ENCODE peak calls at places on chromosomes 5 and 9, in five cellular contexts. L is neuronal stem cell, U is mesenchymal stem cell, R is IMR-90, X is H1. E is an unnamed sample.

GRCh38 chr9:90773593-90773992 is 28.0 kb upstream of the SYK start:
- DNase-seq in L (no peak), U (no peak), R (no peak), X (no peak), E (no peak)

GRCh38 chr5:140340605-140341004 is 5.8 kb downstream of the HBEGF start:
- DNase-seq in L (no peak), U (no peak), R (no peak), X (no peak), E (no peak)

GRCh38 chr5:1727571-1727970 is 72.1 kb downstream of the MRPL36 start:
- DNase-seq in L (no peak), U (no peak), R (no peak), X (peak; percentile 48), E (peak; percentile 57)

GRCh38 chr5:79853676-79854418 is 137.2 kb downstream of the MTX3 start:
- DNase-seq in L (no peak), U (no peak), R (peak; percentile 16), X (no peak), E (no peak)

GRCh38 chr9:91282292-91282691 is 79.4 kb downstream of the AUH start:
- DNase-seq in L (no peak), U (peak; percentile 44), R (peak; percentile 61), X (no peak), E (no peak)

GRCh38 chr9:132505961-132506691 is 76.3 kb upstream of the BARHL1 start:
- DNase-seq in L (no peak), U (no peak), R (no peak), X (no peak), E (no peak)

GRCh38 chr5:151757233-151758140 is 944 bp downstream of the ATOX1 start:
- DNase-seq in L (no peak), U (peak; percentile 40), R (no peak), X (no peak), E (no peak)

GRCh38 chr9:13427587-13427986 is 148.1 kb upstream of the MPDZ start:
- DNase-seq in L (peak; percentile 53), U (peak; percentile 54), R (peak; percentile 50), X (no peak), E (no peak)

GRCh38 chr5:51389326-51389581 is 6.0 kb downstream of the ISL1 start:
- DNase-seq in L (no peak), U (no peak), R (no peak), X (no peak), E (peak; percentile 46)

GRCh38 chr5:91266184-91266705 is 116.9 kb downstream of the ARRDC3 start:
- DNase-seq in L (no peak), U (peak; percentile 73), R (peak; percentile 73), X (no peak), E (no peak)

GRCh38 chr9:126564128-126564527 is 49.6 kb upstream of the LMX1B start:
- DNase-seq in L (no peak), U (no peak), R (no peak), X (no peak), E (no peak)

DNA sequence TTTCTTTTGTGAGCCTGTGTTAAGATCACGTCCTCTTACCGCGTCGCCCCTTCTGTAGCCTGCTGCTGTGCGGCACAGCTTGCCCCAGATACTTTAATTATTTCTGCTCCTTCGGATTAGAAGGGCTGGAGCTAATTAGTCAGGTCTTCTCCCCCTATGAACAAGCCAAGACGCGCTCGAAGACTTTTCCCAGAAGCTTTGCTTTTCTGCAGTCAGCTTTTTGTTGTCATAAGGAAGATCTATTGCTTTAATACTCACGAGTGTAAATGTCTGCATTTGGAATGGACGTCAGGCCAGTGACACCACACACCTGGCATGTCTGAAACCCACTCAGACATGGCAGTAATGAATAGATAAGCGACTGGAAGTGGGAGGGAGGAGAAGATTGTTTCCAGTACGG is 37.0 kb downstream of the PRUNE2 start:
- DNase-seq in L (peak; percentile 46), U (no peak), R (no peak), X (no peak), E (no peak)
- H4K8ac ChIP-seq in L (no peak overlapping the region), U (no peak overlapping the region), R (no peak overlapping the region), X (no peak overlapping the region), E (no peak overlapping the region)

GRCh38 chr5:82586176-82586575 is 308.0 kb upstream of the RPS23 start:
- DNase-seq in L (no peak), U (no peak), R (no peak), X (no peak), E (no peak)
- H2AFZ ChIP-seq in L (peak overlapping the region; percentile 86), U (no peak overlapping the region), R (peak overlapping the region; percentile 47), X (peak overlapping the region; percentile 13), E (peak overlapping the region; percentile 8)

GRCh38 chr9:99399476-99399875 is 177.4 kb downstream of the SEC61B start:
- DNase-seq in L (no peak), U (no peak), R (no peak), X (no peak), E (no peak)

GRCh38 chr9:99398241-99398640 is 176.2 kb downstream of the SEC61B start:
- DNase-seq in L (no peak), U (peak; percentile 24), R (no peak), X (no peak), E (no peak)

GRCh38 chr9:99403371-99403770 is 181.3 kb downstream of the SEC61B start:
- DNase-seq in L (no peak), U (no peak), R (no peak), X (no peak), E (no peak)

GRCh38 chr9:99401826-99402225 is 179.7 kb downstream of the SEC61B start:
- DNase-seq in L (no peak), U (no peak), R (peak; percentile 56), X (no peak), E (no peak)

DNA sequence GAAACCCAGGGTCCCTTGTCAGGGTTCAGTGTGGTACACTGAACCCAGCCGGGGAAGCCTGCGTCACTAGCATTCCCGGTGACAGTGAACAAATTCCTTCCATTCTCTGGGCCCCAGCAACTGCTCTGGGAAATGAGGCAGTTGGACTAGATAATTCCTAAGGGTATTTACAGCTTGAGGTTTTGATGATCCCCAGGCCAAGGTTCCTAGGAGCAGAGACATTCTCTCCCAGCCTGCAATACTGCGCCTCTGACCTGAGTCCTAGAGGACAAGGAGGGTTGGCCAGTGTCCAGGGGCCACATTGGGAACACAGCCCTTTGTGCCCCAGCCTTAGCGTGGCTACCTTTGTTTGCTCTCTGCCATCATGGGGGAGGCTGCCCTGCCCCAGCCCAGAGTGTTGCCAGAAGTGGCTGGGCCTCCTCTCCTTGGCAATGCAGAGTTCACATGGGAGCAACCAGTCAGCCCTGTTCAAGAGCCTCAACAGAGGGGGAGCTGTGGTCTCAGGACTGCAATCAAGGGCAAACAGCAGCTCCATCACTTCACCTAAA is 178.2 kb downstream of the SEC61B start:
- DNase-seq in L (no peak), U (peak; percentile 77), R (no peak), X (no peak), E (peak; percentile 37)
- H4K8ac ChIP-seq in L (no peak overlapping the region), U (peak overlapping the region; percentile 2), R (peak overlapping the region; percentile 69), X (no peak overlapping the region), E (no peak overlapping the region)

GRCh38 chr5:173452506-173452905 is 124.3 kb upstream of the STC2 start:
- DNase-seq in L (no peak), U (peak; percentile 61), R (peak; percentile 23), X (no peak), E (no peak)

GRCh38 chr5:173451651-173452050 is 123.4 kb upstream of the STC2 start:
- DNase-seq in L (no peak), U (peak; percentile 34), R (peak; percentile 31), X (no peak), E (no peak)

GRCh38 chr5:173453167-173453566 is 125.0 kb upstream of the STC2 start:
- DNase-seq in L (no peak), U (peak; percentile 52), R (peak; percentile 61), X (no peak), E (no peak)

GRCh38 chr5:173452098-173452497 is 123.9 kb upstream of the STC2 start:
- DNase-seq in L (no peak), U (peak; percentile 97), R (peak; percentile 81), X (no peak), E (no peak)

DNA sequence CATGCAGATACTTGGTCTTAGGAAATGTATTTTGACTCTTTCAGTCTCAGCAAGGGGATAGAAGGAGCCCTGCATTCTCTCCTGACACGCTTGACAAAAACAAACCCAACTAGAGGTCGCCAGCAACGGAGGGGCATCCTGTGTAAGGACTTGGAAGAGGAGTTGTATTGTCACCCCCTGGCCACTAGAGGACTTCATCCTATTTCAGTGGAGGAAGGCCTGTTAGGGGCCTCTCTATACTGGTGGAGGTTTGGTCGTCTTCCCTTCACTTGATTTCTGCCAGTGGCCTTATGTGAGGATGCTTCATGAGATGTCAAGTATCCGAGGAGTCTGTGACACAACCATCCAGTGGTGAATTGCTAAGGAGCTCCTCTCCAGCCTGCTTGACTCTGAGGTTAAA is 122.8 kb upstream of the STC2 start:
- DNase-seq in L (no peak), U (peak; percentile 47), R (peak; percentile 28), X (peak; percentile 61), E (peak; percentile 59)
- H2AFZ ChIP-seq in L (peak overlapping the region; percentile 37), U (no peak overlapping the region), R (peak overlapping the region; percentile 29), X (peak overlapping the region; percentile 61), E (no peak overlapping the region)

DNA sequence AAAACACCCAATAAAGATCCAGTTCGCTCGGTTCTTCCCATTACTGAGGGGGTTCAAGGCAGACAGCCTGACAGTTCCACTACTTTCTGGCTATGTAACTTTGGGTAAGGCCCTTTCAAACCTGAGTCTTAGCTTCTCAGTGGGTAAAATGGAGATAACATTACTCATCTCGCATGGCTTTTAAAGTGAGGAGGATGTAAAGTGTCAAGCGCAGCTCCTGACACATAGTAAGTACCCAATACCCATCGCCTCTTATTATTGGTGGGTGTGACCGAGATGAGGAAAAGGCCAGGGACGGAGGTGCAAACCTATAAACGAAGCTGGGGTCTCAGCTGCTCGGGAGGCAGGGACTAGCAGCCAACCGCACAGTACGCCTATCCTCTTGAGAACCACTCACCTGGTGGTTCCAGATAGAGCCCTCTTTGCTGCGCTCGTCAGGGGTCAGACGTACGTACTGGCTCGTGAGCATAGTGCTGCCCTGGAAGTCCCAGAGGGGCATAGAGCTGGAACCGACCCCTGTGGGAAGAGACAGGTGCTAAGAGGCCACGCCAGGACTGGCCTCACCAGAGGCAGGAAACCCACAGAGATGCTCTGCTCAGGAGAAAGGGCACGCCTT is 584 bp downstream of the LMAN2 start:
- DNase-seq in L (no peak), U (no peak), R (no peak), X (no peak), E (no peak)
- H4K8ac ChIP-seq in L (peak overlapping the region; percentile 66), U (peak overlapping the region; percentile 89), R (peak overlapping the region; percentile 100), X (peak overlapping the region; percentile 83), E (peak overlapping the region; percentile 29)

GRCh38 chr9:128999581-129000206 is 28.4 kb downstream of the SH3GLB2 start:
- DNase-seq in L (no peak), U (no peak), R (no peak), X (no peak), E (no peak)
- H2AFZ ChIP-seq in L (no peak overlapping the region), U (no peak overlapping the region), R (no peak overlapping the region), X (no peak overlapping the region), E (no peak overlapping the region)

DNA sequence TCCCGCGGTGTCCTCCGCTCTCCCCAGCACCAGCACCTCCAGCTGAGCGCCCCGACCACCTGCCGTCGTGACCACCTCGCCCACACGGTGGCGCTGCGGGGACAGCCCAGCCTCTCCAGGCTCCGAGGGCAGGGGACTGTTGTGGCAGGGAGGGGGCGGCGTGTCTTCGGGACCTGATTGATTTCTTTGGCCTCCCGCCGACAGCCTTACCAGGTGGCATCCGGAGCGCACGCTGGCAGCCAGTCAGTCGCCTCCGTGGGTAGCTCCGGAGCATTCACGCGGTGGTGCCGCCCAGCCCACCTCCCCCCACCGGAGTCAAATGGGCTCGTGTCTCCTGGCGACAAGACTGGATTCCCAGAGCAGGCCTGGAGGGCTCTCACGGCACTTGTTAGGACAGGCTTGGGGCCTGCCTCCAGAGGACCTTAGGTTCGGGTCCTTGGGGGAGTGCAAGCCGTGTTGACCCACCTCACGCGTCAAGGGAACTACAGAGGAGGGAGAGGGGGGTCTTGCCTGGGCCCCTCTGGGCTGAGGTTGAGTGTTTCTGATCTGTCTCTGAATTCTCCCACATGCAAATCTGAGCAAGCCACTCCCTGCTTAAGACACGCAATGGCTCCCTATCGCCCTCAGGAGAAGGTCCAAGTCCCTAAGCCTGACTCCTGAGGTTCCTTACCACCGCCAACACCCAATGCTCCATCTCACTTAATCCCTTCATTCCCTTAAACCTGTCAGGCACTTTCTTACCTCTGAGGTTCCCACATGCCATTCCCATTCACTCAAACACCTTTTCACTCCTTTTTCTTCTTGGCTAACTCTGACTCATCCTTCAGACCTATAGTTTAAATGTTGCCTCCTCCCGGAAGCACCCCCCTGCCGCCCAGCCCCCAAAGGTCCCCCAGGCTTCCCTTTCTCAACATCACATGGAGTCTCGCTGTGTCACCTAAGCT is 51.2 kb upstream of the GGTA1 start:
- DNase-seq in L (peak; percentile 84), U (peak; percentile 71), R (peak; percentile 46), X (peak; percentile 98), E (peak; percentile 94)
- H4K8ac ChIP-seq in L (no peak overlapping the region), U (peak overlapping the region; percentile 5), R (no peak overlapping the region), X (peak overlapping the region; percentile 28), E (no peak overlapping the region)

E was measured in H9.